ENCODE peak calls at places on chromosomes 6 and 20, in nine cellular contexts. X, T, F, O, G, P, R, U and N are unnamed samples. For H3K9me3, the result is how much of the 10 kb centered on the place peaks cover.

GRCh38 chr6:37433657-37434271 is 743 bp downstream of the CMTR1 start:
- DNase-seq in R (no peak), P (peak), T (peak), U (no peak), F (no peak), G (no peak), O (peak), X (no peak), N (no peak)

GRCh38 chr6:116316772-116317467 is 37.2 kb upstream of the TSPYL1 start:
- DNase-seq in R (no peak), G (peak), X (no peak), P (no peak), T (no peak), U (no peak), F (no peak), O (no peak), N (peak)

GRCh38 chr6:56798163-56798562 is 155.5 kb upstream of the DST start:
- DNase-seq in G (no peak), R (no peak), X (no peak), T (peak), F (no peak), O (no peak), P (no peak), U (peak), N (no peak)

GRCh38 chr6:132687306-132687705 is 26.5 kb downstream of the VNN1 start:
- DNase-seq in X (no peak), U (peak), G (no peak), O (no peak), P (peak), F (peak), T (no peak), R (no peak), N (no peak)

GRCh38 chr6:33740204-33740608 is 6.5 kb downstream of the IP6K3 start:
- DNase-seq in G (peak), X (no peak), F (no peak), T (peak), R (no peak), O (no peak), U (no peak), P (no peak), N (no peak)

GRCh38 chr6:66699385-66699784 is 992.4 kb upstream of the EYS start:
- DNase-seq in X (no peak), G (no peak), T (no peak), F (no peak), P (no peak), R (no peak), O (no peak), U (no peak), N (no peak)

GRCh38 chr6:27791182-27791939 is 120.8 kb downstream of the OR2B2 start:
- DNase-seq in P (peak), U (peak), G (no peak), R (peak), O (no peak), X (no peak), F (peak), T (peak), N (peak)

GRCh38 chr6:32529697-32530429 is at the start of gene HLA-DRB5:
- DNase-seq in X (peak), T (no peak), R (no peak), P (peak), F (no peak), G (no peak), U (no peak), O (no peak), N (peak)

GRCh38 chr6:133768656-133769295 is 120.1 kb upstream of the TCF21 start:
- DNase-seq in T (no peak), X (no peak), R (peak), O (no peak), P (no peak), G (peak), F (no peak), U (peak), N (peak)

GRCh38 chr6:26309731-26310142 is 55.3 kb upstream of the BTN3A2 start:
- DNase-seq in T (peak), P (no peak), U (peak), O (no peak), R (no peak), G (no peak), F (no peak), X (no peak), N (no peak)

GRCh38 chr20:36859700-36860330 is 16.1 kb upstream of the TLDC2 start:
- DNase-seq in G (no peak), T (no peak), R (no peak), U (no peak), O (no peak), F (no peak), P (no peak), X (no peak), N (no peak)

GRCh38 chr6:42727627-42728026 is 5.2 kb upstream of the PRPH2 start:
- DNase-seq in U (no peak), X (peak), P (no peak), R (peak), G (no peak), T (peak), F (no peak), O (no peak), N (no peak)

GRCh38 chr20:50385733-50386640 is 124.2 kb upstream of the PTPN1 start:
- DNase-seq in X (no peak), T (peak), O (peak), F (no peak), R (no peak), P (no peak), U (no peak), G (no peak), N (peak)

GRCh38 chr20:13396036-13396435 is 175.0 kb downstream of the ISM1 start:
- DNase-seq in R (no peak), G (no peak), P (no peak), U (no peak), T (no peak), F (no peak), O (no peak), X (no peak), N (no peak)

GRCh38 chr6:79034865-79035264 is 43.2 kb downstream of the PHIP start:
- DNase-seq in O (no peak), P (no peak), T (no peak), U (no peak), G (no peak), F (no peak), R (no peak), X (no peak), N (no peak)

GRCh38 chr6:61867635-61868034 is 418.4 kb downstream of the KHDRBS2 start:
- DNase-seq in F (no peak), G (no peak), O (no peak), T (no peak), X (no peak), R (no peak), U (no peak), P (no peak), N (no peak)
- H3K9me3 ChIP-seq in F (under half), G (under half), O (under half), T (under half), X (under half), R (under half), U (under half), P (under half), N (under half)

DNA sequence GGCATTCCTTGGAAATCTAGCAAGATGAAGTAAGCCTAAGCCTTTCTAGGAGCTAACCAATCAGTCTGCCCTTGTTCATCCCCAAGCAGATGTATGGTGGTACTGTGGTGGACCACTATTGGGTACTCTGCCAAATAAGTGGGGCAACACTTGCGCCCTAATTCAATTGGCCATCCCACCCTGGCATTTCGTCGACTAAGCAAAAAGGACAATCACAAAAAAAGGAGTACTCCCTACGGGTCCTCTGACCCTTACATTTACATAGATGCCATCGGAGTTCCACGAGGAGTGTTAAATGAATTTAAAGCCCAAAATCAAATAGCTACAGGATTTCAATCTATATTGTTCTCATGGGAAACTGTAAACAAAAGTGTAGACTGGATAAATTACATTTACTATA is 19.5 kb downstream of the CHD6 start:
- DNase-seq in P (no peak), G (no peak), O (no peak), X (no peak), U (no peak), R (no peak), T (no peak), F (no peak), N (no peak)
- H3K9me3 ChIP-seq in P (under half), G (half or more), O (under half), X (under half), U (under half), R (under half), T (under half), F (under half), N (under half)

GRCh38 chr6:164990901-164991300 is 318.5 kb downstream of the C6orf118 start:
- DNase-seq in T (no peak), G (no peak), O (no peak), P (no peak), F (no peak), X (no peak), U (no peak), R (no peak), N (no peak)

GRCh38 chr6:164991573-164991972 is 317.8 kb downstream of the C6orf118 start:
- DNase-seq in U (no peak), X (no peak), O (no peak), G (no peak), P (no peak), R (no peak), F (no peak), T (no peak), N (no peak)
- H3K9me3 ChIP-seq in U (under half), X (under half), O (under half), G (under half), P (under half), R (under half), F (under half), T (under half), N (under half)

DNA sequence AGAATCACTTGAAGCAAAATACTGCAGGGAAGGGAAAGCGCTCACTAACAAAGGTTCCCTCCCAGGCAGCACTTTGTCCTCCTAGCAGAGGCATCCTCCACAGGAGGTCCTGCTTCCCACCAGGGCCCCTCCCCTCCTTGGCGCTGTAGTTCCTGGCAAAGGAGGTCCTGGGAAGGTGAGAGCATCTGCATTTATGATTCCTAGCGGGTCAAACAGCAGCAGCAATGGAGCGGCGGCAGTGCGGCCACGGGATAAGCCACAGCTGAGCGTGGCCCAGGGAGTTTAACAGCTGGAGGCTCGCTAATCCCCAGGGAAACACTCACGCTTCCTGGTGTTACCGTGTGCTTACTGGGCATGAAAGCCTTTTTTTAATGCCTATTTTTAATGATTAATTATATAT is 185.8 kb downstream of the TTLL2 start:
- DNase-seq in F (no peak), P (no peak), X (no peak), O (no peak), U (no peak), T (no peak), G (no peak), R (no peak), N (no peak)
- H3K9me3 ChIP-seq in F (under half), P (under half), X (under half), O (under half), U (under half), T (under half), G (under half), R (under half), N (under half)